ENCODE peak calls at places on chromosome 9, in five cellular contexts. Z is T1000; D is GM19239; X is stimulated activated CD4-positive, alpha-beta T cell treated with anti-CD3 and anti-CD28 coated beads, Interleukin-1b, Interleukin-23, amount 100 ng/mL, for 1 hour; G is NCI-H146. F is an unnamed sample.

GRCh38 chr9:113619156-113619861 is 155.8 kb downstream of the RGS3 start:
- DNase-seq in Z (no peak), D (no peak), X (no peak), G (no peak), F (no peak)

GRCh38 chr9:133762488-133763271 is 24.5 kb upstream of the SARDH start:
- DNase-seq in Z (no peak), D (no peak), X (no peak), G (no peak), F (no peak)

GRCh38 chr9:86867658-86868313 is 79.5 kb downstream of the GAS1 start:
- DNase-seq in Z (no peak), D (no peak), X (no peak), G (no peak), F (no peak)

GRCh38 chr9:104280216-104280585 is 186.1 kb downstream of the SMC2 start:
- DNase-seq in Z (no peak), D (no peak), X (no peak), G (no peak), F (no peak)

GRCh38 chr9:131624636-131625241 is 79.4 kb downstream of the PRRT1B start:
- DNase-seq in Z (no peak), D (no peak), X (no peak), G (no peak), F (no peak)

GRCh38 chr9:121302786-121303185 is 34.8 kb downstream of the GSN start:
- DNase-seq in Z (no peak), D (no peak), X (no peak), G (no peak), F (no peak)

GRCh38 chr9:6900440-6900883 is 142.7 kb downstream of the KDM4C start:
- DNase-seq in Z (no peak), D (no peak), X (no peak), G (no peak), F (no peak)

GRCh38 chr9:133356391-133357091 is at the start of the genes SURF1 and SURF2:
- DNase-seq in Z (peak; percentile 61), D (peak; percentile 88), X (peak; percentile 63), G (peak; percentile 77), F (peak; percentile 88)

GRCh38 chr9:124818431-124819281 is 34.6 kb upstream of the WDR38 start:
- DNase-seq in Z (peak; percentile 36), D (no peak), X (no peak), G (peak; percentile 60), F (no peak)

GRCh38 chr9:77764894-77765780 is 117.0 kb upstream of the GNA14 start:
- DNase-seq in Z (no peak), D (no peak), X (no peak), G (no peak), F (no peak)

GRCh38 chr9:4832786-4833579 is 40.2 kb downstream of the RCL1 start:
- DNase-seq in Z (peak; percentile 19), D (no peak), X (no peak), G (no peak), F (peak; percentile 27)

GRCh38 chr9:132486706-132487350 is 76.8 kb downstream of the CFAP77 start:
- DNase-seq in Z (no peak), D (no peak), X (no peak), G (no peak), F (peak; percentile 29)

GRCh38 chr9:134618163-134618822 is 23.3 kb upstream of the COL5A1 start:
- DNase-seq in Z (no peak), D (no peak), X (no peak), G (no peak), F (no peak)

GRCh38 chr9:115494393-115494792 is 376.4 kb upstream of the TNC start:
- DNase-seq in Z (no peak), D (no peak), X (no peak), G (no peak), F (no peak)

GRCh38 chr9:107175826-107176500 is 107.1 kb upstream of the RAD23B start:
- DNase-seq in Z (no peak), D (no peak), X (no peak), G (no peak), F (no peak)

GRCh38 chr9:69975681-69976080 is 68.0 kb upstream of the MAMDC2 start:
- DNase-seq in Z (no peak), D (no peak), X (no peak), G (no peak), F (no peak)

GRCh38 chr9:109286571-109286977 is 34.3 kb downstream of the EPB41L4B start:
- DNase-seq in Z (no peak), D (no peak), X (no peak), G (no peak), F (no peak)

GRCh38 chr9:91865041-91865440 is 85.0 kb downstream of the ROR2 start:
- DNase-seq in Z (no peak), D (no peak), X (no peak), G (no peak), F (no peak)

GRCh38 chr9:27059907-27060306 is 49.1 kb upstream of the TEK start:
- DNase-seq in Z (no peak), D (no peak), X (no peak), G (no peak), F (no peak)

GRCh38 chr9:92970467-92970923 is 23.2 kb downstream of the FGD3 start:
- DNase-seq in Z (no peak), D (no peak), X (no peak), G (no peak), F (peak; percentile 6)